ENCODE peak calls at places on chromosomes 5 and 9, in four cellular contexts. One of them, this sample, is unnamed.

GRCh38 chr9:34514401-34514800 is 8.4 kb downstream of the ENHO start:
- DNase-seq in HepG2: no peak
- DNase-seq in K562: no peak
- DNase-seq in A549: no peak
- DNase-seq in this sample: no peak

GRCh38 chr5:147746986-147747385 is 35.5 kb downstream of the JAKMIP2 start:
- DNase-seq in A549: no peak
- DNase-seq in K562: no peak
- DNase-seq in HepG2: no peak
- DNase-seq in this sample: no peak

GRCh38 chr9:4760122-4760521 is 19.1 kb upstream of the AK3 start:
- DNase-seq in A549: no peak
- DNase-seq in HepG2: no peak
- DNase-seq in K562: no peak
- DNase-seq in this sample: no peak

GRCh38 chr9:94666364-94667099 is 27.2 kb upstream of the FBP1 start:
- DNase-seq in A549: no peak
- DNase-seq in K562: no peak
- DNase-seq in HepG2: peak; percentile 57
- DNase-seq in this sample: no peak

GRCh38 chr5:115419794-115420585 is 123.5 kb upstream of the CCDC112 start:
- DNase-seq in HepG2: no peak
- DNase-seq in K562: no peak
- DNase-seq in A549: peak; percentile 71
- DNase-seq in this sample: peak; percentile 19

GRCh38 chr5:115262066-115262404 is 642 bp downstream of the PGGT1B start:
- DNase-seq in A549: peak; percentile 5
- DNase-seq in K562: peak; percentile 26
- DNase-seq in HepG2: peak; percentile 4
- DNase-seq in this sample: no peak

GRCh38 chr9:98967680-98968079 is 24.0 kb downstream of the COL15A1 start:
- DNase-seq in A549: no peak
- DNase-seq in HepG2: no peak
- DNase-seq in K562: no peak
- DNase-seq in this sample: no peak

GRCh38 chr5:126965061-126965475 is 65.3 kb downstream of the MARCHF3 start:
- DNase-seq in K562: no peak
- DNase-seq in A549: no peak
- DNase-seq in HepG2: no peak
- DNase-seq in this sample: no peak

GRCh38 chr5:74243634-74244033 is 396.9 kb downstream of the ENC1 start:
- DNase-seq in K562: no peak
- DNase-seq in A549: no peak
- DNase-seq in HepG2: no peak
- DNase-seq in this sample: no peak

GRCh38 chr9:124661184-124661755 is 109.8 kb downstream of the NR6A1 start:
- DNase-seq in HepG2: no peak
- DNase-seq in K562: no peak
- DNase-seq in A549: no peak
- DNase-seq in this sample: no peak

GRCh38 chr5:171441246-171441791 is 21.9 kb downstream of the FGF18 start:
- DNase-seq in A549: no peak
- DNase-seq in K562: peak; percentile 43
- DNase-seq in HepG2: no peak
- DNase-seq in this sample: no peak

GRCh38 chr5:111582962-111583669 is 70.8 kb upstream of the STARD4 start:
- DNase-seq in HepG2: no peak
- DNase-seq in A549: no peak
- DNase-seq in K562: no peak
- DNase-seq in this sample: no peak

GRCh38 chr9:82934949-82935348 is 128.0 kb downstream of the RASEF start:
- DNase-seq in K562: no peak
- DNase-seq in A549: peak; percentile 96
- DNase-seq in HepG2: peak; percentile 83
- DNase-seq in this sample: no peak

GRCh38 chr9:14260101-14260500 is 53.8 kb downstream of the NFIB start:
- DNase-seq in HepG2: no peak
- DNase-seq in A549: no peak
- DNase-seq in K562: no peak
- DNase-seq in this sample: no peak

GRCh38 chr9:87395804-87396458 is 101.7 kb upstream of the DAPK1 start:
- DNase-seq in A549: peak; percentile 87
- DNase-seq in K562: no peak
- DNase-seq in HepG2: peak; percentile 91
- DNase-seq in this sample: no peak

GRCh38 chr9:33737811-33738606 is 57.4 kb upstream of the PRSS3 start:
- DNase-seq in A549: peak; percentile 81
- DNase-seq in K562: peak; percentile 23
- DNase-seq in HepG2: peak; percentile 56
- DNase-seq in this sample: peak; percentile 65

GRCh38 chr5:54217826-54218503 is 92.4 kb downstream of the ARL15 start:
- DNase-seq in A549: peak; percentile 77
- DNase-seq in HepG2: peak; percentile 37
- DNase-seq in K562: peak; percentile 14
- DNase-seq in this sample: no peak

GRCh38 chr5:178576591-178577351 is 13.4 kb downstream of the COL23A1 start:
- DNase-seq in A549: no peak
- DNase-seq in K562: no peak
- DNase-seq in HepG2: no peak
- DNase-seq in this sample: no peak

GRCh38 chr9:128911529-128912035 is 9.2 kb upstream of the PHYHD1 start:
- DNase-seq in K562: no peak
- DNase-seq in A549: peak; percentile 65
- DNase-seq in HepG2: peak; percentile 80
- DNase-seq in this sample: peak; percentile 64

GRCh38 chr5:83518676-83519075 is 47.1 kb downstream of the VCAN start:
- DNase-seq in K562: no peak
- DNase-seq in HepG2: no peak
- DNase-seq in A549: no peak
- DNase-seq in this sample: no peak

GRCh38 chr9:86519216-86519615 is 165.0 kb upstream of the TUT7 start:
- DNase-seq in HepG2: no peak
- DNase-seq in K562: no peak
- DNase-seq in A549: no peak
- DNase-seq in this sample: no peak

GRCh38 chr5:41418220-41419031 is 92.0 kb downstream of the PLCXD3 start:
- DNase-seq in K562: no peak
- DNase-seq in A549: no peak
- DNase-seq in HepG2: no peak
- DNase-seq in this sample: no peak

GRCh38 chr5:139660105-139660915 is 12.2 kb downstream of the CXXC5 start:
- DNase-seq in A549: peak; percentile 68
- DNase-seq in K562: no peak
- DNase-seq in HepG2: no peak
- DNase-seq in this sample: no peak

GRCh38 chr9:128636024-128636390 is 20.6 kb downstream of the DYNC2I2 start:
- DNase-seq in A549: peak; percentile 87
- DNase-seq in K562: no peak
- DNase-seq in HepG2: peak; percentile 81
- DNase-seq in this sample: peak; percentile 73

GRCh38 chr9:136192289-136193126 is 12.4 kb downstream of the LHX3 start:
- DNase-seq in HepG2: no peak
- DNase-seq in K562: no peak
- DNase-seq in A549: no peak
- DNase-seq in this sample: no peak

GRCh38 chr9:68669189-68669588 is 35.9 kb upstream of the PIP5K1B start:
- DNase-seq in HepG2: no peak
- DNase-seq in A549: no peak
- DNase-seq in K562: no peak
- DNase-seq in this sample: no peak

GRCh38 chr5:87383216-87383615 is 29.5 kb downstream of the CCNH start:
- DNase-seq in K562: no peak
- DNase-seq in A549: no peak
- DNase-seq in HepG2: no peak
- DNase-seq in this sample: no peak

GRCh38 chr9:136242908-136243525 is 2.6 kb downstream of the QSOX2 start:
- DNase-seq in A549: peak; percentile 25
- DNase-seq in K562: no peak
- DNase-seq in HepG2: no peak
- DNase-seq in this sample: no peak

DNA sequence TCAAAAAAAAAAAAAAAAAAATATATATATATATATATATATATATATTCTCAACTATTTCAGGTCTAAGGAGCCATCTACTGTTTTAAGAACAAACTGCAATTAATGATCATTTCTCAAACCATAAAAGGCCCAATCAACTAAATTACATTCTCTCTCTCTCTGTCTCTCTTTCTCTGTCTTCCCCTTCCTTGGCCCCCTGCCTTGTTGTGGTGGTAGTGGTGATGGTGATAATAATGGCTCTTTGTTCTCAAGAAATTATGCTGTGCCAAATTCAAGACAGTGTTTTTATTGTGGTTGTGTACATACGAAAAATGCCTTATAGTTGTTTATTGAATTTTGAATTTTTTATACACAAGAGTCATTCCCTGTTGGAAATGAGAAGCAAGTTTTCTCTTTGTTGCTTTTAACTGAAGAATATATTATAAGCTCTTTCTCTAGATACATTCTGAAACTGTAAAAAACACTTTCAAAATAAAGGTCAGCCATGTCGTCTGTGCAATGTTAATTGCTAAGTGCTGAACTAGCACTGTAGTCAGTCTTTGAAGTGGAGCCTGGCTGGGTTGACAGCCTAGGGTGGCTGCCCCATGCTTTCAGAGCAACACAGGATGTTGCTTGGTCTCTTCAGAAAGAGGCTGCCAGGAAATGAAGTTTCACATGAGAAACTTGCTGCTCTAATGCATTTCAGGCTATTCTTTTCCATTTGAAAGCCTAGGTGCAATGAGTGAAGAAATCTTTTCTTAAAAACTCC is 96.0 kb downstream of the HINT1 start:
- DNase-seq in HepG2: no peak
- DNase-seq in A549: no peak
- DNase-seq in K562: no peak
- DNase-seq in this sample: no peak
- TF ChIP-seq RFX5 in HepG2: no peak
- TF ChIP-seq RFX5 in A549: no peak
- TF ChIP-seq RFX5 in K562: no peak
- TF ChIP-seq RFX5 in this sample: no peak

DNA sequence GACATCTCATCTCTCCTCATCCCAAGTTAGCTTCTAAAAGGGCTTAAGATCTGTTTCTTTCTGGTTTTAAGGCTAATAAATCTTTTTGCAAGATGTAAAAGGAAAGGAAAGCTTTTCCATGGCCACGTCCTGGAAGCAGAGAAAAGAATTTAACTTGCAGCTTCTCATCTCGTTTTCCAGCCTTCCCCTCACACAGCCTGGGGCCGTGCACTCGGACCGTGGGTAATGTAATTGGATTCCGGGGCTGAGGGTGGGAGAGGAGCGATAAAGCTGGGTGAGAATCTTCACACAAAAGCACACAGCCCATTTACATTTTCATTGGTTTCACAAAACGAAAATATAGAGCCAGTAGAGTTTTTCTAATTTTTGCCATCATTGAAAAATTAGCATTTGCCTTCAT is 91.2 kb downstream of the IRX2 start:
- DNase-seq in K562: no peak
- DNase-seq in A549: no peak
- DNase-seq in HepG2: no peak
- DNase-seq in this sample: no peak
- TF ChIP-seq PHF8 in K562: no peak
- TF ChIP-seq PHF8 in A549: no peak
- TF ChIP-seq PHF8 in HepG2: no peak
- TF ChIP-seq PHF8 in this sample: no peak

GRCh38 chr5:10515492-10515891 is 48.4 kb upstream of the ANKRD33B start:
- DNase-seq in HepG2: no peak
- DNase-seq in K562: no peak
- DNase-seq in A549: no peak
- DNase-seq in this sample: no peak

GRCh38 chr5:10513501-10514442 is 50.1 kb upstream of the ANKRD33B start:
- DNase-seq in HepG2: no peak
- DNase-seq in K562: no peak
- DNase-seq in A549: peak; percentile 89
- DNase-seq in this sample: peak; percentile 79

GRCh38 chr5:10509593-10509992 is 54.3 kb upstream of the ANKRD33B start:
- DNase-seq in HepG2: no peak
- DNase-seq in A549: no peak
- DNase-seq in K562: no peak
- DNase-seq in this sample: no peak

GRCh38 chr5:10507575-10508024 is 56.3 kb upstream of the ANKRD33B start:
- DNase-seq in K562: peak; percentile 75
- DNase-seq in HepG2: no peak
- DNase-seq in A549: peak; percentile 97
- DNase-seq in this sample: no peak

GRCh38 chr5:10511741-10512640 is 51.9 kb upstream of the ANKRD33B start:
- DNase-seq in A549: peak; percentile 70
- DNase-seq in HepG2: no peak
- DNase-seq in K562: no peak
- DNase-seq in this sample: no peak
- TF ChIP-seq RFX5 in A549: no peak
- TF ChIP-seq RFX5 in HepG2: no peak
- TF ChIP-seq RFX5 in K562: no peak
- TF ChIP-seq RFX5 in this sample: no peak

GRCh38 chr5:62134811-62135210 is 171.2 kb upstream of the KIF2A start:
- DNase-seq in K562: no peak
- DNase-seq in HepG2: no peak
- DNase-seq in A549: no peak
- DNase-seq in this sample: no peak

GRCh38 chr5:62130107-62130506 is 175.9 kb upstream of the KIF2A start:
- DNase-seq in K562: no peak
- DNase-seq in HepG2: no peak
- DNase-seq in A549: no peak
- DNase-seq in this sample: no peak

GRCh38 chr5:62127098-62127736 is 178.8 kb upstream of the KIF2A start:
- DNase-seq in HepG2: no peak
- DNase-seq in K562: no peak
- DNase-seq in A549: no peak
- DNase-seq in this sample: no peak

GRCh38 chr5:62133426-62133825 is 172.6 kb upstream of the KIF2A start:
- DNase-seq in A549: no peak
- DNase-seq in HepG2: no peak
- DNase-seq in K562: no peak
- DNase-seq in this sample: no peak

GRCh38 chr5:62132279-62132678 is 173.7 kb upstream of the KIF2A start:
- DNase-seq in K562: no peak
- DNase-seq in HepG2: no peak
- DNase-seq in A549: no peak
- DNase-seq in this sample: no peak
- TF ChIP-seq PHF8 in K562: no peak
- TF ChIP-seq PHF8 in HepG2: no peak
- TF ChIP-seq PHF8 in A549: no peak
- TF ChIP-seq PHF8 in this sample: no peak

GRCh38 chr5:78076351-78076750 is 218.1 kb downstream of the AP3B1 start:
- DNase-seq in A549: no peak
- DNase-seq in K562: peak; percentile 7
- DNase-seq in HepG2: no peak
- DNase-seq in this sample: no peak
- TF ChIP-seq RFX5 in A549: no peak
- TF ChIP-seq RFX5 in K562: no peak
- TF ChIP-seq RFX5 in HepG2: no peak
- TF ChIP-seq RFX5 in this sample: no peak